ENCODE peak calls at places on chromosomes 13 and 19, in five cellular contexts. E is fibroblast of lung, X is heart right ventricle, S is foreskin fibroblast, K is GM10248. B is an unnamed sample.

GRCh38 chr19:44889830-44890365 is 1.2 kb upstream of the TOMM40 start:
- DNase-seq in E (no peak), X (no peak), S (no peak), K (no peak), B (no peak)

GRCh38 chr13:113770441-113770840 is 11.4 kb downstream of the TMEM255B start:
- DNase-seq in E (no peak), X (no peak), S (no peak), K (no peak), B (no peak)

GRCh38 chr13:32639502-32640105 is 53.4 kb downstream of the PDS5B start:
- DNase-seq in E (peak; percentile 84), X (no peak), S (peak; percentile 76), K (peak; percentile 52), B (no peak)

GRCh38 chr19:45276284-45276687 is 25.2 kb downstream of the MARK4 start:
- DNase-seq in E (peak; percentile 24), X (no peak), S (peak; percentile 22), K (no peak), B (no peak)

GRCh38 chr13:107376393-107377085 is 808.6 kb upstream of the ARGLU1 start:
- DNase-seq in E (no peak), X (no peak), S (no peak), K (no peak), B (no peak)

GRCh38 chr13:113887700-113888201 is 23.9 kb upstream of the GAS6 start:
- DNase-seq in E (peak; percentile 53), X (no peak), S (no peak), K (no peak), B (no peak)

GRCh38 chr13:42266464-42266863 is 5.5 kb upstream of the AKAP11 start:
- DNase-seq in E (peak; percentile 74), X (no peak), S (peak; percentile 78), K (no peak), B (no peak)

GRCh38 chr13:99386495-99386894 is 79.3 kb upstream of the GPR183 start:
- DNase-seq in E (no peak), X (no peak), S (no peak), K (no peak), B (no peak)

GRCh38 chr13:37914781-37915391 is 45.3 kb upstream of the TRPC4 start:
- DNase-seq in E (peak; percentile 10), X (no peak), S (peak; percentile 12), K (no peak), B (no peak)

GRCh38 chr13:36904219-36904618 is 15.8 kb downstream of the SMAD9 start:
- DNase-seq in E (no peak), X (no peak), S (no peak), K (no peak), B (no peak)

GRCh38 chr13:34459856-34460255 is 482.2 kb upstream of the NBEA start:
- DNase-seq in E (no peak), X (no peak), S (peak; percentile 52), K (no peak), B (no peak)

GRCh38 chr13:42355118-42355840 is 83.3 kb downstream of the AKAP11 start:
- DNase-seq in E (no peak), X (no peak), S (no peak), K (peak; percentile 26), B (no peak)

GRCh38 chr13:35219021-35219420 is 257.5 kb downstream of the MAB21L1 start:
- DNase-seq in E (no peak), X (no peak), S (no peak), K (no peak), B (no peak)

GRCh38 chr19:38850976-38851621 is 1.3 kb upstream of the HNRNPL start:
- DNase-seq in E (no peak), X (peak; percentile 39), S (peak; percentile 28), K (no peak), B (peak; percentile 19)

GRCh38 chr13:36357231-36357630 is 11.0 kb upstream of the SPART start:
- DNase-seq in E (no peak), X (no peak), S (no peak), K (no peak), B (no peak)

GRCh38 chr13:64810701-64811258 is 2419.4 kb downstream of the PCDH9 start:
- DNase-seq in E (peak; percentile 47), X (no peak), S (peak; percentile 38), K (no peak), B (no peak)

GRCh38 chr19:55149078-55150003 is at the start of gene TNNT1:
- DNase-seq in E (no peak), X (no peak), S (peak; percentile 28), K (no peak), B (no peak)

GRCh38 chr19:39941151-39941550 is 6.7 kb upstream of the FCGBP start:
- DNase-seq in E (no peak), X (no peak), S (no peak), K (no peak), B (no peak)

GRCh38 chr19:58497634-58498170 is 14.1 kb downstream of the SLC27A5 start:
- DNase-seq in E (no peak), X (no peak), S (no peak), K (no peak), B (no peak)

GRCh38 chr13:30705672-30706071 is 29.7 kb upstream of the ALOX5AP start:
- DNase-seq in E (no peak), X (no peak), S (no peak), K (no peak), B (no peak)

GRCh38 chr19:11931513-11931912 is 6.6 kb downstream of the ZNF700 start:
- DNase-seq in E (peak; percentile 17), X (no peak), S (no peak), K (no peak), B (no peak)

GRCh38 chr19:4690362-4690761 is 20.2 kb upstream of the MYDGF start:
- DNase-seq in E (no peak), X (no peak), S (no peak), K (no peak), B (no peak)

DNA sequence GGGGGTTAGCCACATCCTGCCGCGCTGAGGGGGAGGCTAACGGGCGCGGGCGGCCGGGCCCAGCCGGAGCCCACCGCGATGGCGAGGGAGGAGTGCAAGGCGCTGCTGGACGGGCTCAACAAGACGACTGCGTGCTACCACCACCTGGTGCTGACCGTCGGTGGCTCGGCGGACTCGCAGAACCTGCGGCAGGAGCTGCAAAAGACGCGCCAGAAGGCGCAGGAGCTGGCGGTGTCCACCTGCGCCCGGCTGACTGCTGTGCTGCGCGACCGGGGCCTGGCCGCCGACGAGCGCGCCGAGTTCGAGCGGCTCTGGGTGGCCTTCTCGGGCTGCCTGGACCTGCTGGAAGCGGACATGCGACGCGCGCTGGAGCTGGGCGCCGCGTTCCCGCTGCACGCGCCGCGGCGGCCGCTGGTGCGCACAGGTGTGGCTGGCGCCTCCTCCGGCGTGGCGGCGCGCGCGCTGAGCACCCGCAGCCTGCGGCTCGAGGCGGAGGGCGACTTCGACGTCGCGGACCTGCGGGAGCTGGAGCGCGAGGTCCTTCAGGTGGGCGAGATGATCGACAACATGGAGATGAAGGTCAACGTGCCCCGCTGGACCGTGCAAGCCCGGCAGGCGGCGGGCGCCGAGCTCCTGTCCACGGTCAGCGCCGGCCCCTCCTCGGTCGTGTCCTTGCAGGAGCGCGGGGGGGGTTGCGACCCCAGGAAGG is 692 bp downstream of the RGS9BP start:
- DNase-seq in E (no peak), X (peak; percentile 30), S (peak; percentile 34), K (no peak), B (peak; percentile 28)
- TF ChIP-seq CTCF in E (no peak), X (no peak), S (no peak), K (no peak), B (peak; percentile 30)

DNA sequence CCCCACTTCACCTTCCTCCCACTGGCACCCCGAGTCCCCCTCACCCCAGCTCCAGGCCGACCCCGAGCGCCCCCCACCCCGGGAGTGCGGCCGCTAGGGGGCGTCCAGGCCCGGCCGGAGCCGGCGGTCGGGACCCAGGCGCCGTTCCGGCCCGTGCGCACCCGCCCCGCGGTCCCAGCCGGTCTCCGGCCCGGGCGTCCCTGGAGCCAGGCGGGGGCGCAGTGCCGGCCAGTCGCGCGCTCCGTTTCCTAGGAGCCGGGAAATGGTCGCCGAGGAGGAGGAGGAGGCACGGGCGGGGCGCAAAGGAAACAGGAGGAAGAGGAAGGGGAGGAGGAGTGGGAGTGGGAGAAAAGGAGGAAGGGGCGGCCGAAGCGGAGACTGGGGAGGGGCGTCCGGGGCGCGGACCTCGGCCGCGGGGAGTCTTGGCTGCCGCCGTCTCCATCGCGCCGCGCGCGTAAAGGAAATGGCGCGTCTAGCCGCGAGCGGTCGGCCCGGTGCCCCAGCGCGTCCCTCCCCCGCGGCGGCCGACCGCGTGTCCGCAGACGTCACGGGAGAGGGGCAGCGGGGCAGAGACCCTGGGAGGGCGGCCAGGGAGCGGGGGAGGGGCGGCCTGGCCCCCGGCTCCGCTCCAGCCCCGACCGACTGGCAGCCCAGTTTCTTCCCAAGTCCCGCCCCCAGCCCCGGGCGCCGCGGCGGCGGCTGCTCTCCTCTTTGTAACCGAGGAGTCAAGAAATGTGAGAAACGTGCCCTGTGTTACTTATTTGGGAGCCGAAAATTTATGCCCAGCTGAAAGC is 1.1 kb upstream of the KCTD15 start:
- DNase-seq in E (peak; percentile 80), X (peak; percentile 88), S (peak; percentile 93), K (peak; percentile 68), B (peak; percentile 88)
- TF ChIP-seq CTCF in E (peak; percentile 47), X (peak; percentile 81), S (peak; percentile 74), K (peak; percentile 61), B (peak; percentile 94)

DNA sequence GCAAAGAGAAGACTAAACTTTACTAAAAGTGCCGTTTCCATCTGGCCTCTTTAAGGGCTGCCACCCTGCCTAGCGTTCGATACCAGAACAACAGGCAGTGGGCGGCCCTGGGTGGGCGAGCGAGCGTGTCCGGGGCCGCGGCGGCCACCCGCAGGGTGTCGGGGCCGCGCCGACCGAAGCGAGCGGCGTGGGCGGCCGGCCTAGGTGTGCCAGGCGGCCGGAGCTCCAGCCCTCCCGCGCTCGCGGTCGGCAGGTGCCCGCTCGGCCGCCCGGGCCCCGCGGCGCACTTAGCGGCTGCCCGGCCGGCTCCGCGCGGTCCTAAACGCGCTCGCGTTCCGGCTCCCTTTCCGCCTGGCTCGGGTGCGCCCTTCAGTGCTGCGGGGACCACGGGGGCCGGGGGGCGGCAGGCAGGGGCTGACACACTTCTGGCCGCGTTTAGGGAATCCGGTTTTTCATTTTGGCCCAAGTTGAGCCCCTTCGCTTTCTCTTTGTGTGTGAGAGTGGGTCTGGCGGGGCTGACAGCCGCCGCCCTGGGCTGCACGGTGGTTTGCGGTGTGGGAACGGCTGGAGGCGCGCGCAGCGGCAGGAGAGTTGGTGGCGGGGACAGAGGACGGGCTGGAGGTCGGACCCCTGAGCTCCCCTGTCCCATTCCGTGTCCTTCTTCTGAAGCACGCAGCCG is 2.9 kb downstream of the FGF9 start:
- DNase-seq in E (peak; percentile 31), X (peak; percentile 40), S (peak; percentile 64), K (peak; percentile 71), B (peak; percentile 43)
- TF ChIP-seq CTCF in E (no peak), X (no peak), S (no peak), K (no peak), B (peak; percentile 38)

GRCh38 chr19:18274303-18274775 is at the start of gene IQCN:
- DNase-seq in E (peak; percentile 44), X (no peak), S (peak; percentile 59), K (no peak), B (no peak)
- TF ChIP-seq CTCF in E (no peak), X (no peak), S (no peak), K (no peak), B (no peak)

B was measured in progenitor cell of endocrine pancreas.